ENCODE peak calls at places on chromosome 12, in five cellular contexts. One of them, this sample, is unnamed.

GRCh38 chr12:101719566-101719965 is 19.7 kb downstream of the SYCP3 start:
- DNase-seq in transverse colon: no peak
- DNase-seq in GM12878: no peak
- DNase-seq in Panc1: no peak
- DNase-seq in breast epithelium: no peak
- DNase-seq in this sample: no peak

GRCh38 chr12:64890873-64891468 is 66.5 kb downstream of the TBC1D30 start:
- DNase-seq in breast epithelium: no peak
- DNase-seq in GM12878: no peak
- DNase-seq in Panc1: peak
- DNase-seq in transverse colon: no peak
- DNase-seq in this sample: peak

GRCh38 chr12:93179792-93180191 is 197.9 kb upstream of the NUDT4 start:
- DNase-seq in Panc1: no peak
- DNase-seq in GM12878: no peak
- DNase-seq in breast epithelium: no peak
- DNase-seq in transverse colon: no peak
- DNase-seq in this sample: no peak

GRCh38 chr12:108856428-108857157 is 790 bp downstream of the SSH1 start:
- DNase-seq in Panc1: no peak
- DNase-seq in breast epithelium: peak
- DNase-seq in transverse colon: peak
- DNase-seq in GM12878: no peak
- DNase-seq in this sample: peak

GRCh38 chr12:44885902-44886301 is 9.8 kb upstream of the NELL2 start:
- DNase-seq in Panc1: no peak
- DNase-seq in GM12878: no peak
- DNase-seq in transverse colon: no peak
- DNase-seq in breast epithelium: no peak
- DNase-seq in this sample: no peak

GRCh38 chr12:2118061-2118460 is 65.3 kb downstream of the CACNA1C start:
- DNase-seq in GM12878: no peak
- DNase-seq in breast epithelium: no peak
- DNase-seq in transverse colon: no peak
- DNase-seq in Panc1: no peak
- DNase-seq in this sample: peak

GRCh38 chr12:74660442-74660841 is 122.8 kb downstream of the ATXN7L3B start:
- DNase-seq in breast epithelium: no peak
- DNase-seq in transverse colon: no peak
- DNase-seq in Panc1: no peak
- DNase-seq in GM12878: no peak
- DNase-seq in this sample: no peak

GRCh38 chr12:21538259-21538658 is 12.2 kb downstream of the SPX start:
- DNase-seq in transverse colon: no peak
- DNase-seq in breast epithelium: no peak
- DNase-seq in Panc1: no peak
- DNase-seq in GM12878: no peak
- DNase-seq in this sample: no peak

GRCh38 chr12:14810953-14811483 is 3.0 kb downstream of the SMCO3 start:
- DNase-seq in GM12878: no peak
- DNase-seq in Panc1: no peak
- DNase-seq in breast epithelium: no peak
- DNase-seq in transverse colon: peak
- DNase-seq in this sample: no peak

GRCh38 chr12:57181072-57181471 is 33.7 kb upstream of the LRP1-AS start:
- DNase-seq in transverse colon: no peak
- DNase-seq in breast epithelium: no peak
- DNase-seq in GM12878: no peak
- DNase-seq in Panc1: no peak
- DNase-seq in this sample: no peak

GRCh38 chr12:97276621-97277020 is 186.0 kb upstream of the RMST start:
- DNase-seq in transverse colon: no peak
- DNase-seq in GM12878: no peak
- DNase-seq in Panc1: no peak
- DNase-seq in breast epithelium: no peak
- DNase-seq in this sample: no peak

GRCh38 chr12:132617822-132618682 is 524 bp upstream of the P2RX2 start:
- DNase-seq in breast epithelium: no peak
- DNase-seq in Panc1: no peak
- DNase-seq in GM12878: no peak
- DNase-seq in transverse colon: no peak
- DNase-seq in this sample: no peak

GRCh38 chr12:106409898-106410297 is 52.4 kb downstream of the POLR3B start:
- DNase-seq in GM12878: no peak
- DNase-seq in breast epithelium: no peak
- DNase-seq in transverse colon: no peak
- DNase-seq in Panc1: no peak
- DNase-seq in this sample: no peak

GRCh38 chr12:26097046-26097878 is 27.6 kb downstream of the BHLHE41 start:
- DNase-seq in transverse colon: peak
- DNase-seq in Panc1: peak
- DNase-seq in GM12878: no peak
- DNase-seq in breast epithelium: peak
- DNase-seq in this sample: no peak

GRCh38 chr12:108560321-108560721 is 652 bp downstream of the SART3 start:
- DNase-seq in Panc1: no peak
- DNase-seq in transverse colon: no peak
- DNase-seq in GM12878: no peak
- DNase-seq in breast epithelium: no peak
- DNase-seq in this sample: peak

GRCh38 chr12:99453831-99454538 is 193.6 kb upstream of the GARIN6 start:
- DNase-seq in breast epithelium: no peak
- DNase-seq in transverse colon: no peak
- DNase-seq in GM12878: no peak
- DNase-seq in Panc1: no peak
- DNase-seq in this sample: no peak

GRCh38 chr12:67742461-67742860 is 93.9 kb downstream of the DYRK2 start:
- DNase-seq in Panc1: no peak
- DNase-seq in transverse colon: no peak
- DNase-seq in GM12878: no peak
- DNase-seq in breast epithelium: no peak
- DNase-seq in this sample: no peak

GRCh38 chr12:19833775-19834501 is 394.6 kb downstream of the AEBP2 start:
- DNase-seq in transverse colon: no peak
- DNase-seq in GM12878: no peak
- DNase-seq in breast epithelium: no peak
- DNase-seq in Panc1: no peak
- DNase-seq in this sample: no peak

GRCh38 chr12:84601483-84601882 is 311.1 kb downstream of the SLC6A15 start:
- DNase-seq in transverse colon: no peak
- DNase-seq in breast epithelium: no peak
- DNase-seq in Panc1: no peak
- DNase-seq in GM12878: no peak
- DNase-seq in this sample: no peak

GRCh38 chr12:54025507-54026393 is 2.5 kb upstream of the HOXC6 start:
- DNase-seq in GM12878: no peak
- DNase-seq in transverse colon: no peak
- DNase-seq in breast epithelium: peak
- DNase-seq in Panc1: no peak
- DNase-seq in this sample: no peak

DNA sequence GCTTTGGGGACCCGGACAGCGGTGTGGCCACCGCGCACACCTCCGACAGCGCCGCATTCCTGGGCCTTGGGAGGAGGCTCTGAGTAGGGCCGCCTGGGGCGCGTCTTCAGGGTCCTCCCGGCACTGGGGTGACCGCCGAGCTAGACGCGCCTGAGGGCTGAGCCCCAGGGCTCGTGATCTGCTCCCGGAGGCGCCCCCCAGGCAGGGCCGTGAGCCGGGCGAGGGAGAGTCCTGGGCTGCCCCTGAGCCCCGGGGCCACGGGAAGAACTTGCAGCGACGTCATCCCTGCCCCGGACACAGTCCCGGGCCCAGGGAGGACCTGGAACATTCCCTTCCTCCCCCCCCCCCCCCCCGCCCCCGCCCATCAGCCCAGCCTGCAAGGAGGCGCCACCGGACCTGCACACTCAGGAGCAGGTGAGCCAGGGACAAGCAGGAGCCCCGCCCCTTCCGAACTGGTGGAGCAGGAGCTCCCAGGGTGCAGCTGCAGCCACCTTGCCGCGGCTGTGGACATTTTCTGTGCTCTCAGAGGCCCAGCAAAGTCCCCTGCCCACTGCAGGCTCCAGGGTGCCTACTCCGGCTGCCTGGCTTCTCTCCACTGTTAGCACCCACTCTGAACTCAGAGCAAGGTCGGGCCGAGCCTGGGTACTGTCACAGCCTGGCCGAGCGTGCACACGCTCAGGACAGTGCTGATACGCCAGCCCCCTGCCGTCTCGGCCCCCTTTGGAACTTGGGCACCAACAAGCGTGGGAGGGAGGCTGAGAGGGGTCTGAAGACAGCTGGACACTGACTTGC is 50.7 kb downstream of the A2M start:
- DNase-seq in GM12878: no peak
- DNase-seq in transverse colon: peak
- DNase-seq in Panc1: no peak
- DNase-seq in breast epithelium: peak
- DNase-seq in this sample: no peak
- TF ChIP-seq POLR2AphosphoS5 in GM12878: no peak
- TF ChIP-seq POLR2AphosphoS5 in transverse colon: peak
- TF ChIP-seq POLR2AphosphoS5 in Panc1: no peak
- TF ChIP-seq POLR2AphosphoS5 in breast epithelium: peak
- TF ChIP-seq POLR2AphosphoS5 in this sample: no peak

DNA sequence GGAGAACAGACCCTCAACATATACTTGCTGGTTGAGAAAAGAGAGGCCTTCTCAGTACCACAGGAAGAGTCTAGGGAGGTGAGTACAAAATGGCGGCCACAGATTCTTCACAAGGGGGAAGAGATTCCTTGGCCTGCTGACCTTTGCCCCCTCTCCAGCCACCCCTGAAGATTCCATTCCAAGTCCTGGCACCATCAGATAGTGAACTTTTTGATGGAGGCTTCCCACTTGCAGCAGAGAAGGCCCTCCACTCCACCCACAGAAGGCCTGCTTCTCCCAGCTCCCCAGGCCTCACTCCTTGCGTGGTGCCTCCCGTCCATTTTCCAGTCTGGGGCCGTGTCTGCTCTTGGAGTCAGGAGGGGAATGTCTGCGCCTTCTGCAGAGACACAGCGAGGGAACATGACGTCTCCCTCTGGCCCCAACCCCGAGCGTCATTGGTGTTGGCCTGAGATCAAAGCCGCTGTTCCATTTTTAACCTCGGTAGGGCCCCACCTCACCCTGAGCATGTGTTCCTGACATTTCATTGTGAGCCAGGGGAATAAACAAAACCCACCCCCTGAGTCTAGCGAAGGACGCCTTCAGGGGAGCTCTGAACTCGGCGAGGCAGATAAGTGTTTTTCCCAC is 268.7 kb upstream of the TBX3 start:
- DNase-seq in GM12878: no peak
- DNase-seq in transverse colon: no peak
- DNase-seq in Panc1: no peak
- DNase-seq in breast epithelium: no peak
- DNase-seq in this sample: no peak
- TF ChIP-seq POLR2AphosphoS5 in GM12878: no peak
- TF ChIP-seq POLR2AphosphoS5 in transverse colon: no peak
- TF ChIP-seq POLR2AphosphoS5 in Panc1: no peak
- TF ChIP-seq POLR2AphosphoS5 in breast epithelium: no peak
- TF ChIP-seq POLR2AphosphoS5 in this sample: no peak

GRCh38 chr12:95789126-95790024 is 1.2 kb downstream of the NTN4 start:
- DNase-seq in transverse colon: peak
- DNase-seq in breast epithelium: no peak
- DNase-seq in GM12878: no peak
- DNase-seq in Panc1: no peak
- DNase-seq in this sample: no peak
- TF ChIP-seq POLR2AphosphoS5 in transverse colon: no peak
- TF ChIP-seq POLR2AphosphoS5 in breast epithelium: no peak
- TF ChIP-seq POLR2AphosphoS5 in GM12878: no peak
- TF ChIP-seq POLR2AphosphoS5 in Panc1: no peak
- TF ChIP-seq POLR2AphosphoS5 in this sample: no peak

GRCh38 chr12:6336079-6336858 is 5.6 kb downstream of the TNFRSF1A start:
- DNase-seq in transverse colon: peak
- DNase-seq in breast epithelium: peak
- DNase-seq in Panc1: peak
- DNase-seq in GM12878: no peak
- DNase-seq in this sample: peak

GRCh38 chr12:6335451-6336078 is 6.3 kb downstream of the TNFRSF1A start:
- DNase-seq in transverse colon: peak
- DNase-seq in Panc1: no peak
- DNase-seq in breast epithelium: peak
- DNase-seq in GM12878: peak
- DNase-seq in this sample: no peak

GRCh38 chr12:6338955-6339761 is 2.7 kb downstream of the TNFRSF1A start:
- DNase-seq in breast epithelium: no peak
- DNase-seq in Panc1: no peak
- DNase-seq in GM12878: no peak
- DNase-seq in transverse colon: no peak
- DNase-seq in this sample: no peak

GRCh38 chr12:6336859-6337744 is 4.8 kb downstream of the TNFRSF1A start:
- DNase-seq in breast epithelium: no peak
- DNase-seq in GM12878: no peak
- DNase-seq in Panc1: no peak
- DNase-seq in transverse colon: peak
- DNase-seq in this sample: peak

DNA sequence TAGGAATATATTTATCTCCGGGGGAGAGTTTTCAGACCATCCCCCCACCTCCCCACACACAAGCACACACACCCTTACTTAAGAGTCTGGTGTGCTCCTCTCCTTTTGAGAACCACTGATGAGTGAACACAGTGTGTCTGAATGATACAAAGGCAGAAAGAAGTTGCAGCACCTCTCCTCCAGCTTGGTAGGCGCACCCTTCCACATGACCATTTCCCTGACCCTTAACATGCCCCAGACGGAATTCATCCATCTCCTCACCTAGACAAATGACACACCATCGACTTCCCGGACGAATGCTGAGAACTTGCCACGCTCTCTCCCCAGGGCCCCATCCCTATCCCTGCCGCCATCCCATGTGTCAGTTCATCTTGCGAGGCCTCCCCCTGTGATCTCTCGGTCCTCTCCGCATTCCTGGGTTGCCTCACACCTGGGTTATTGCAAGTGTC is 3.9 kb downstream of the TNFRSF1A start:
- DNase-seq in GM12878: no peak
- DNase-seq in Panc1: no peak
- DNase-seq in breast epithelium: no peak
- DNase-seq in transverse colon: no peak
- DNase-seq in this sample: no peak
- TF ChIP-seq POLR2AphosphoS5 in GM12878: no peak
- TF ChIP-seq POLR2AphosphoS5 in Panc1: no peak
- TF ChIP-seq POLR2AphosphoS5 in breast epithelium: no peak
- TF ChIP-seq POLR2AphosphoS5 in transverse colon: no peak
- TF ChIP-seq POLR2AphosphoS5 in this sample: no peak

GRCh38 chr12:89708793-89709156 is at the start of gene ATP2B1:
- DNase-seq in GM12878: peak
- DNase-seq in Panc1: no peak
- DNase-seq in breast epithelium: peak
- DNase-seq in transverse colon: peak
- DNase-seq in this sample: peak

GRCh38 chr12:89710873-89711179 is 2.2 kb upstream of the ATP2B1 start:
- DNase-seq in transverse colon: no peak
- DNase-seq in GM12878: no peak
- DNase-seq in Panc1: no peak
- DNase-seq in breast epithelium: no peak
- DNase-seq in this sample: no peak

GRCh38 chr12:89709157-89709993 is 737 bp upstream of the ATP2B1 start:
- DNase-seq in transverse colon: peak
- DNase-seq in breast epithelium: peak
- DNase-seq in Panc1: peak
- DNase-seq in GM12878: peak
- DNase-seq in this sample: peak

GRCh38 chr12:89707992-89708792 is 446 bp downstream of the ATP2B1 start:
- DNase-seq in transverse colon: peak
- DNase-seq in breast epithelium: peak
- DNase-seq in Panc1: no peak
- DNase-seq in GM12878: no peak
- DNase-seq in this sample: peak

GRCh38 chr12:89709994-89710872 is 1.6 kb upstream of the ATP2B1 start:
- DNase-seq in Panc1: no peak
- DNase-seq in breast epithelium: peak
- DNase-seq in GM12878: no peak
- DNase-seq in transverse colon: peak
- DNase-seq in this sample: peak
- TF ChIP-seq POLR2AphosphoS5 in Panc1: no peak
- TF ChIP-seq POLR2AphosphoS5 in breast epithelium: no peak
- TF ChIP-seq POLR2AphosphoS5 in GM12878: peak
- TF ChIP-seq POLR2AphosphoS5 in transverse colon: no peak
- TF ChIP-seq POLR2AphosphoS5 in this sample: no peak

This sample was measured in HL-60.